ENCODE peak calls at places on chromosomes 16 and 17, in four cellular contexts. D is psoas muscle; C is GM19239; V is stimulated activated CD4-positive, alpha-beta T cell treated with anti-CD3 and anti-CD28 coated beads, Interleukin-2, amount 100 ng/mL, for 48 hours. J is an unnamed sample.

GRCh38 chr17:979211-979538 is 401 bp downstream of the NXN start:
- DNase-seq in D (no peak), C (no peak), V (no peak), J (no peak)

GRCh38 chr17:28895794-28896447 is 1.6 kb downstream of the FLOT2 start:
- DNase-seq in D (no peak), C (no peak), V (no peak), J (no peak)

GRCh38 chr16:2089676-2090480 is 42.1 kb downstream of the TSC2 start:
- DNase-seq in D (no peak), C (no peak), V (no peak), J (no peak)

GRCh38 chr16:84768061-84768797 is 51.6 kb upstream of the CRISPLD2 start:
- DNase-seq in D (no peak), C (no peak), V (no peak), J (no peak)

GRCh38 chr17:65163990-65164495 is 26.9 kb downstream of the RGS9 start:
- DNase-seq in D (no peak), C (no peak), V (peak), J (peak)

GRCh38 chr17:63035271-63035670 is 69.2 kb downstream of the TANC2 start:
- DNase-seq in D (no peak), C (no peak), V (no peak), J (no peak)

GRCh38 chr16:7914738-7915137 is 582.1 kb downstream of the RBFOX1 start:
- DNase-seq in D (no peak), C (no peak), V (no peak), J (no peak)

GRCh38 chr17:39339272-39339671 is 62.2 kb downstream of the FBXL20 start:
- DNase-seq in D (no peak), C (no peak), V (no peak), J (no peak)

GRCh38 chr16:68517606-68518161 is 21.4 kb upstream of the ZFP90 start:
- DNase-seq in D (no peak), C (no peak), V (no peak), J (no peak)

GRCh38 chr16:58048914-58049696 is 23.6 kb downstream of the MMP15 start:
- DNase-seq in D (peak), C (no peak), V (no peak), J (no peak)

GRCh38 chr16:66714659-66715307 is 18.2 kb upstream of the CMTM4 start:
- DNase-seq in D (no peak), C (no peak), V (no peak), J (no peak)

GRCh38 chr16:71882505-71883192 is 1.3 kb downstream of the ZNF821 start:
- DNase-seq in D (no peak), C (peak), V (peak), J (peak)

GRCh38 chr17:80673152-80673920 is 128.7 kb downstream of the RPTOR start:
- DNase-seq in D (no peak), C (no peak), V (no peak), J (no peak)

GRCh38 chr16:64615647-64616280 is 506.1 kb downstream of the CDH11 start:
- DNase-seq in D (peak), C (no peak), V (no peak), J (no peak)

GRCh38 chr16:61862756-61863155 is 173.5 kb downstream of the CDH8 start:
- DNase-seq in D (no peak), C (no peak), V (no peak), J (no peak)

GRCh38 chr17:77419547-77420475 is 279.0 kb downstream of the SEC14L1 start:
- DNase-seq in D (no peak), C (no peak), V (no peak), J (no peak)

GRCh38 chr17:44905006-44906000 is 6.1 kb upstream of the EFTUD2 start:
- DNase-seq in D (no peak), C (no peak), V (no peak), J (no peak)

GRCh38 chr16:69890891-69891282 is 60.2 kb upstream of the CLEC18A start:
- DNase-seq in D (no peak), C (no peak), V (no peak), J (no peak)

GRCh38 chr16:68402748-68403040 is 45.6 kb downstream of the SMPD3 start:
- DNase-seq in D (no peak), C (no peak), V (no peak), J (no peak)

GRCh38 chr17:17780941-17781590 is 55.7 kb downstream of the SREBF1 start:
- DNase-seq in D (peak), C (no peak), V (no peak), J (no peak)

GRCh38 chr17:79233916-79234551 is 159.4 kb downstream of the ENGASE start:
- DNase-seq in D (no peak), C (no peak), V (no peak), J (no peak)

GRCh38 chr17:7060165-7060890 is 16.4 kb upstream of the SLC16A11 start:
- DNase-seq in D (no peak), C (no peak), V (peak), J (no peak)

GRCh38 chr17:29114141-29114540 is 66.1 kb downstream of the MYO18A start:
- DNase-seq in D (no peak), C (no peak), V (no peak), J (no peak)

GRCh38 chr17:65593870-65594584 is 32.6 kb upstream of the AXIN2 start:
- DNase-seq in D (no peak), C (no peak), V (no peak), J (no peak)

GRCh38 chr17:63697341-63698286 is 2.3 kb downstream of the LIMD2 start:
- DNase-seq in D (peak), C (peak), V (peak), J (peak)

GRCh38 chr17:181213-182163 is at the start of gene DOC2B:
- DNase-seq in D (peak), C (no peak), V (no peak), J (no peak)

GRCh38 chr17:14225153-14226004 is 11.3 kb downstream of the CDRT15 start:
- DNase-seq in D (no peak), C (no peak), V (no peak), J (no peak)

GRCh38 chr16:67241008-67241900 is 6.0 kb downstream of the FHOD1 start:
- DNase-seq in D (peak), C (no peak), V (no peak), J (no peak)

J was measured in stimulated activated effector memory CD8-positive, alpha-beta T cell treated with anti-CD3 and anti-CD28 coated beads, Interleukin-12 subunit alpha, Interleukin-12 subunit beta, amount 100 ng/mL, for 72 hours.